ENCODE peak calls at places on chromosomes 16 and 17, in five cellular contexts. X is esophagus squamous epithelium, T is IMR-90, I is upper lobe of left lung, E is fibroblast of villous mesenchyme. Z is an unnamed sample.
A peak's percentile ranks its signal among the peaks of the same experiment; 100 is the strongest.

GRCh38 chr17:4329838-4330237 is 36.6 kb downstream of the UBE2G1 start:
- DNase-seq in X (no peak), T (peak; percentile 99), I (no peak), E (peak; percentile 96), Z (peak; percentile 67)

GRCh38 chr17:68355093-68355492 is 63.8 kb downstream of the ARSG start:
- DNase-seq in X (no peak), T (peak; percentile 65), I (no peak), E (peak; percentile 72), Z (peak; percentile 66)

GRCh38 chr16:2896480-2897010 is 13.5 kb downstream of the FLYWCH2 start:
- DNase-seq in X (no peak), T (no peak), I (peak; percentile 81), E (no peak), Z (no peak)

GRCh38 chr16:17173134-17173729 is 297.5 kb downstream of the XYLT1 start:
- DNase-seq in X (peak; percentile 5), T (peak; percentile 63), I (no peak), E (peak; percentile 79), Z (peak; percentile 26)

GRCh38 chr16:5882087-5882661 is 784.6 kb upstream of the EEF2KMT start:
- DNase-seq in X (no peak), T (no peak), I (no peak), E (no peak), Z (no peak)

GRCh38 chr17:41521574-41522261 is 3.0 kb upstream of the KRT15 start:
- DNase-seq in X (no peak), T (peak; percentile 91), I (peak; percentile 90), E (peak; percentile 53), Z (peak; percentile 79)

GRCh38 chr16:26316683-26317464 is 625.1 kb downstream of the HS3ST4 start:
- DNase-seq in X (no peak), T (no peak), I (no peak), E (no peak), Z (no peak)

GRCh38 chr17:40312131-40312731 is 3.3 kb downstream of the RARA start:
- DNase-seq in X (no peak), T (no peak), I (no peak), E (no peak), Z (peak; percentile 26)

GRCh38 chr17:83079340-83079747 is at the start of gene METRNL:
- DNase-seq in X (no peak), T (peak; percentile 50), I (peak; percentile 97), E (peak; percentile 71), Z (peak; percentile 88)

GRCh38 chr16:58197314-58198012 is 443 bp downstream of the CSNK2A2 start:
- DNase-seq in X (no peak), T (no peak), I (peak; percentile 86), E (no peak), Z (peak; percentile 15)

GRCh38 chr17:81125573-81126081 is 39.7 kb upstream of the PVALEF start:
- DNase-seq in X (no peak), T (no peak), I (no peak), E (no peak), Z (no peak)

GRCh38 chr16:27181020-27181419 is 22.3 kb upstream of the KDM8 start:
- DNase-seq in X (no peak), T (no peak), I (no peak), E (no peak), Z (no peak)

GRCh38 chr17:13154403-13154802 is 136.6 kb upstream of the ELAC2 start:
- DNase-seq in X (no peak), T (peak; percentile 33), I (no peak), E (no peak), Z (no peak)

GRCh38 chr17:50468120-50469004 is at the start of gene CHAD:
- DNase-seq in X (no peak), T (no peak), I (peak; percentile 87), E (no peak), Z (no peak)
- H3K4me3 ChIP-seq in X (peak within 1 kb of the TSS; percentile 13), T (no peak within 1 kb of the TSS), I (peak within 1 kb of the TSS; percentile 23), E (no peak within 1 kb of the TSS), Z (peak within 1 kb of the TSS; percentile 20)

GRCh38 chr16:71536752-71537499 is 10.7 kb downstream of the CHST4 start:
- DNase-seq in X (no peak), T (no peak), I (peak; percentile 61), E (no peak), Z (no peak)

GRCh38 chr16:71547168-71547567 is 20.9 kb downstream of the CHST4 start:
- DNase-seq in X (no peak), T (no peak), I (no peak), E (no peak), Z (no peak)

GRCh38 chr16:71537643-71538042 is 11.4 kb downstream of the CHST4 start:
- DNase-seq in X (no peak), T (peak; percentile 41), I (no peak), E (peak; percentile 39), Z (peak; percentile 21)

DNA sequence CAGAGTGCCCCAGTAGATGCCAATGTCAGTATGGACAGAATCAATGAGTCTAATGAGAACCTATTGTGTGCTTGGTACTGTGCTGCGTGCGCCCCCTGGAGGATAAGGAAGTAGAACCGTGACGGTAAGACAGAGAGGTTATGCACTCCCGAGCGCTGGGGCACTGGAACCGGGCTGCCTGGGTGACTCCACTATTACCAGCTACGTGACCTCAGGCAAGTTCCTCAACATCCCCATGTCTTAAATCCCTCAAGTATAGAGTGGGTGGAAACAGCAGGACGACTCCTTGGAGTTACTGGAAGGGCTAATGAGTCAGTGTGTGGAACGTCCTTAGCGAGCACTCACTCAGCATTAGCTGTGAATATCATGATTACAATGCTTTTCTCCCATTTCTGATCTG is 16.2 kb downstream of the CHST4 start:
- DNase-seq in X (no peak), T (peak; percentile 6), I (no peak), E (peak; percentile 31), Z (peak; percentile 8)
- TF ChIP-seq CTCF in X (peak; percentile 47), T (peak; percentile 38), I (no peak), E (peak; percentile 59), Z (peak; percentile 39)

DNA sequence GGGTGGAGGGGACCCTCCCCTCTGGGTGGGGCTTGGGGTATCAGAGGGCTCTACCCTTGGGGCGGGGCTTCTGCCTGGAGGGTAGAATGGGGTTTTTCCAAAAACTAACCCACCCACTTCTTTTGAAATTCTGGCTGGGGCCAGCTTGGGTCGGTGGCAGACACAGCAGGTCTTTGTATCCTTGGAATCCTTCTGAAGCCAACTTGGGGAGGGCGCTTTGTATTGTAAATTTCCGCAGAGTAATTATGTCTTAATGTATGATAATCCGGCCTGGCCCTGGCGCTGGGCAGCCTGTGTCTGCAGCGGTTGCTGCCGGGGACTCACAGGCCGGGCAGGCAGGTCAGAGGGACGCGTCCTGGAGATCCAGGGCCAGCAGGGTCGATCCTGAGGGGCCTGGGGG is 33.9 kb upstream of the GSE1 start:
- DNase-seq in X (no peak), T (no peak), I (peak; percentile 64), E (no peak), Z (no peak)
- H3K4me3 ChIP-seq in X (no peak overlapping the region), T (no peak overlapping the region), I (no peak overlapping the region), E (no peak overlapping the region), Z (no peak overlapping the region)

DNA sequence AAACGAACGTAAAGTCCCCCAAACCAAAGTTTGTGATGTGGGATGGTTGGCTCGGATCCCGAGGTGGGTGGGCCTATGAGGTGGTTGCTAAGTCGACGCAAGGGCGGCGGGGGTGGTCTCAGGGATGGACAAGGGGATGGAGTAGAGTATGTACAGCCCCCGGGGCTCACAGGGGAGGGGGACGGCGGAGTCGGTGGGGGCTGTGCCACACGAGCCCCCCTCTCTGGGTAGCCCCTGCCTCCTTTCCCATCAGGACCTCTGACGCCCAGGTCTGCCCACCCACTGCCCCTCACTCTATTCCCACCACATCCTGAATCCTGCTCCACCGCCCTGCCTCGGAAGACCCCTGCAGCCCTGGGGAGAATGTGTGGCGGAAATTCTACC is 15.2 kb downstream of the IL34 start:
- DNase-seq in X (no peak), T (no peak), I (no peak), E (no peak), Z (no peak)
- TF ChIP-seq CTCF in X (no peak), T (no peak), I (no peak), E (no peak), Z (no peak)